ENCODE peak calls at places on chromosomes 16 and 17, in six cellular contexts. N is mesenchymal stem cell, P is lung, L is gastrocnemius medialis, U is breast epithelium, Z is thoracic aorta. O is an unnamed sample.

GRCh38 chr17:83056583-83057396 is 22.6 kb upstream of the METRNL start:
- DNase-seq in N (no peak), P (no peak), L (peak), U (peak), Z (no peak), O (no peak)

GRCh38 chr17:19629449-19629848 is 19.1 kb upstream of the ALDH3A2 start:
- DNase-seq in N (no peak), P (no peak), L (no peak), U (no peak), Z (no peak), O (no peak)

GRCh38 chr16:19831678-19832077 is 53.0 kb downstream of the GPRC5B start:
- DNase-seq in N (peak), P (no peak), L (peak), U (no peak), Z (no peak), O (no peak)

GRCh38 chr16:81779540-81780320 is 639 bp downstream of the PLCG2 start:
- DNase-seq in N (peak), P (peak), L (no peak), U (no peak), Z (no peak), O (no peak)

GRCh38 chr17:60311186-60311585 is 80.7 kb downstream of the USP32 start:
- DNase-seq in N (no peak), P (no peak), L (no peak), U (no peak), Z (no peak), O (no peak)

GRCh38 chr17:66025551-66025950 is 166.4 kb downstream of the CEP112 start:
- DNase-seq in N (no peak), P (no peak), L (no peak), U (no peak), Z (no peak), O (no peak)

GRCh38 chr17:40490289-40490853 is 11.1 kb downstream of the TNS4 start:
- DNase-seq in N (peak), P (no peak), L (peak), U (no peak), Z (no peak), O (no peak)

GRCh38 chr17:64628641-64629040 is 33.5 kb downstream of the SMURF2 start:
- DNase-seq in N (no peak), P (no peak), L (no peak), U (no peak), Z (no peak), O (no peak)

GRCh38 chr17:2312736-2313135 is 9.0 kb downstream of the SRR start:
- DNase-seq in N (no peak), P (no peak), L (no peak), U (no peak), Z (no peak), O (no peak)

GRCh38 chr17:48468299-48468698 is 38.3 kb upstream of the SKAP1 start:
- DNase-seq in N (no peak), P (no peak), L (no peak), U (no peak), Z (no peak), O (no peak)

GRCh38 chr17:72477529-72477928 is 356.7 kb downstream of the SOX9 start:
- DNase-seq in N (no peak), P (no peak), L (no peak), U (no peak), Z (no peak), O (no peak)

GRCh38 chr16:118857-119256 is 19.6 kb downstream of the NPRL3 start:
- DNase-seq in N (no peak), P (no peak), L (no peak), U (no peak), Z (no peak), O (no peak)

GRCh38 chr16:2987854-2988253 is 7.6 kb upstream of the PKMYT1 start:
- DNase-seq in N (no peak), P (no peak), L (no peak), U (no peak), Z (no peak), O (peak)

GRCh38 chr17:12107905-12108304 is 87.2 kb downstream of the MAP2K4 start:
- DNase-seq in N (peak), P (no peak), L (no peak), U (no peak), Z (no peak), O (no peak)

DNA sequence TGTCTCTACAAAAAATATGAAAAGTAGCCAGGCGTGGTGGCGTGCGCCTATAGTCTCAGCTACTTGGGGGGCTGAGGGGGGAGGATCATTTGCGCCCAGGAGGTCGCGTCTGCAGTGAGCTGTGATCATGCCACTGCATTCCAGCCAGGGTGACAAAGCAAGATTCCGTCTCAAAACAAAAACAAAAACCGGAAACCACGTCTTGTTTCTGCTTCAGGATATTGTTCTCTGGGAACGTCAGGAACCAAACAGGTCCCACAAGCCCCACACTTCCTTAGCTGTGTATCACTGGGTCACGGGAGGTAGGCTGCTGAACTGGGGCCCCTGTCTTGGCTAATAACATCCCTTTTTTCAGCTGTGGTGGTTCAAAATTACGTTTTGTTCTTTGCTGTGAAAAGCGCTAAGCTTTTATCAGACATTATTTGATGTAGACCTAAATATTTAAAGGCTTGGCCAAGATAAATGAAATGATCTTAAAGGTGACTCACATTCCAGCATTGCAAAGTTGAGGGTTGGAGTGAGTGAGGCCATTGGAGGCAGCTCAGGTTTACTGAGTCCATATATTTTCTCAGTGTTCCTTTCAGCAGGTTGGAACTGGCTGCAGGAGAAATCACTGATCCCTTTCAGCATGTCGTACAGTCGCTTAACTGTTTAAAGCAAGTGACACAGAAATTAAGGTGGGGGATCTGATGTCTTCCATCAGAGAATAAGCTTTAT is 16.4 kb upstream of the SEC14L1 start:
- DNase-seq in N (peak), P (no peak), L (peak), U (no peak), Z (no peak), O (no peak)
- H3K4me3 ChIP-seq in N (no peak), P (no peak), L (no peak), U (no peak), Z (peak), O (no peak)

GRCh38 chr16:86382774-86383407 is 127.4 kb upstream of the FOXF1 start:
- DNase-seq in N (peak), P (no peak), L (no peak), U (no peak), Z (no peak), O (no peak)

GRCh38 chr16:86382067-86382773 is 128.1 kb upstream of the FOXF1 start:
- DNase-seq in N (no peak), P (no peak), L (no peak), U (no peak), Z (no peak), O (no peak)

GRCh38 chr16:86383488-86384262 is 126.7 kb upstream of the FOXF1 start:
- DNase-seq in N (peak), P (no peak), L (no peak), U (no peak), Z (no peak), O (no peak)

GRCh38 chr16:86384263-86384649 is 126.1 kb upstream of the FOXF1 start:
- DNase-seq in N (no peak), P (no peak), L (no peak), U (no peak), Z (no peak), O (no peak)

DNA sequence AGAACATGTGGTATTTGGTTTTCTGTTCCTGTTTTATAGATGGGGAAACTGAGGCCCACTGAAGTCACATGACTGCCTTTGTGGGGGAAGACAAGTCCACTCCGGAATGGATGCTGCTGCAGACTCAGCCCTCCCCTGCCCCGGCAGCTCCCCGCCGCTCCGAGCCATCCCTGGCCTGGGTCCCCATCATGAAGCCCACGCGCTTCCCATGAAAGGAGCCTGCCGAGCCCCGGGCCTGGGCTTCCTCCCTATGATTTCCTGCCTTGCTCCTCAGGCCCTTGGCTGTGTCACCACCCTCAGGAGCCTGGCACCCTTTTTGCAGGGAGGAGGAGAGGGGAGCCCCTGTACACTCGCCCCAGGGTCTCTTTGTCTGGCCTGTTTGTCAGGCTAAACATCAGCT is 125.3 kb upstream of the FOXF1 start:
- DNase-seq in N (no peak), P (no peak), L (no peak), U (no peak), Z (no peak), O (no peak)
- H3K27ac ChIP-seq in N (no peak), P (no peak), L (no peak), U (no peak), Z (no peak), O (no peak)

GRCh38 chr16:57688487-57688986 is 6.1 kb upstream of the DRC7 start:
- DNase-seq in N (no peak), P (no peak), L (no peak), U (no peak), Z (no peak), O (no peak)

GRCh38 chr16:57692636-57693035 is 2.0 kb upstream of the DRC7 start:
- DNase-seq in N (no peak), P (no peak), L (no peak), U (no peak), Z (no peak), O (no peak)

GRCh38 chr16:57688987-57689771 is 5.4 kb upstream of the DRC7 start:
- DNase-seq in N (no peak), P (no peak), L (no peak), U (peak), Z (no peak), O (no peak)

GRCh38 chr16:57690782-57691471 is 3.7 kb upstream of the DRC7 start:
- DNase-seq in N (no peak), P (no peak), L (no peak), U (no peak), Z (no peak), O (no peak)

GRCh38 chr16:57689772-57690558 is 4.6 kb upstream of the DRC7 start:
- DNase-seq in N (no peak), P (no peak), L (no peak), U (peak), Z (no peak), O (no peak)
- H3K4me3 ChIP-seq in N (no peak), P (no peak), L (no peak), U (no peak), Z (no peak), O (no peak)

DNA sequence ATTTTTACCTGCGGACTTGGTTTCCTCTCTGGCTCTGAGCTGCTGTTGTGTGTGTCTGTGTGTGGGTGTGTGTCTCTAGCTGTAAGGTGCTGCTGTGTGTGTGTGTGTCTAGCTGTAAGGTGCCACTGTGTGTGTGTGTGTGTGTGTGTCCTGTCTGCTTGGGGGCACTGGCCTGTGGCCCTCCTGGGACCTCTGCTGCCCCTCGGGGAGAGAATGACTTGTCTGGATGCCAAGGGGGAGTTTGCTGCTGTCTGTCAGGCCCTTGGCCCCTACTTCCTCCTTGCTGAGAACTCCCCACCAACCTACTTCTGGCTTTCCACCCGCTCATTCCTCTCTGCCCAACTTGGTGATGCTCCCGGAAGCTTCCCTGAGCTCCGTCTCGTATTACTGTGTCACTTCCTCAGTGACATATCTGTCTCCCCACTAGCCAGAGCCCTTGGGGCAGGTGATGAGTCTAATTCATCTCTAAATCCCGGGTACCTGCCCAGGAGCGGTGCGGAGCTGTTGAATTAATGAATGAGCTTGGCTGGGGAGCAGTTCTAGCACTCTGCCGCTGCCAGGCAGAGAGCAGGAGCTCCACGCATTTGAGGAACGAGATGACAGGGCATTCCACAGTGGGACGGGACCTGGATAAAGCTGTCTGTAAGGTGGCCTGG is 3.5 kb upstream of the LASP1NB start:
- DNase-seq in N (no peak), P (no peak), L (no peak), U (peak), Z (no peak), O (no peak)
- H3K27ac ChIP-seq in N (peak), P (no peak), L (peak), U (peak), Z (peak), O (no peak)

GRCh38 chr17:17737938-17738894 is 57.0 kb downstream of the RAI1 start:
- DNase-seq in N (peak), P (no peak), L (no peak), U (peak), Z (no peak), O (no peak)
- H3K4me3 ChIP-seq in N (no peak), P (no peak), L (no peak), U (peak), Z (no peak), O (no peak)

DNA sequence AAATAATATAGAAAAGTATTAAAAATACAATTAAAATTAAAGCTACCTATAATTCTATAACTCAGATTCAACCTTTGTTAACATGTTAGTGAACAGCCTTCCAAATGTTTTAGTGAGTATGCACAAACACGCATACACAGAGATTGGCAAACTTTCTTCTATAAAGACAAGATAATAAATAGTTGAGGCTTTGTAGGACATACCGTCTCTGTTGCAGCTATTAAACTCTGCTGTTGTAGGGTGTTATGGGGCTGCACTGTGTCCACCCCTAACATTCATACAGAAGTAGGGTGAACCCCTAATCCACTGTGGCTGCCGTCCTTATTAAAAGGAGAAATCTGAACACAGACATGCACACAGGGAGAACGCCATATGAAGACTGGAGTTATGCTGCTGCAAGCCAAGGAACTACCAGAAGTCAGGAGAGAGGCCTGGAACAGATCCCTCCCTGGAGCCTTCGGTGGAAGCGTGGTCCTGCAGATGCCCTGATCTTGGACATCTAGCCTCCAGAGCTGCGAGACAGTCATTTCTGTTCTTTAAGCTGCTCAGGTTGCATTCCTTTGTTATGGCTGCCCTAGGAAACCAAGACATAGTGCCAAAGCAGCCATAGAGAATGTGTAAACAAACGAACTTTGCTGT is 383.2 kb downstream of the GRIN2A start:
- DNase-seq in N (no peak), P (no peak), L (no peak), U (no peak), Z (no peak), O (no peak)
- H3K27ac ChIP-seq in N (no peak), P (no peak), L (no peak), U (no peak), Z (no peak), O (no peak)

GRCh38 chr17:74467221-74467951 is 952 bp downstream of the CD300A start:
- DNase-seq in N (no peak), P (no peak), L (no peak), U (no peak), Z (no peak), O (no peak)
- H3K4me3 ChIP-seq in N (no peak), P (no peak), L (no peak), U (peak), Z (peak), O (no peak)

GRCh38 chr16:85359147-85359822 is 247.0 kb upstream of the CIBAR2 start:
- DNase-seq in N (peak), P (no peak), L (no peak), U (no peak), Z (no peak), O (no peak)

GRCh38 chr16:85360323-85361277 is 248.3 kb upstream of the CIBAR2 start:
- DNase-seq in N (peak), P (peak), L (peak), U (no peak), Z (no peak), O (no peak)

GRCh38 chr16:85357323-85357722 is 245.1 kb upstream of the CIBAR2 start:
- DNase-seq in N (no peak), P (no peak), L (no peak), U (no peak), Z (no peak), O (no peak)

GRCh38 chr16:85357924-85358505 is 245.7 kb upstream of the CIBAR2 start:
- DNase-seq in N (no peak), P (no peak), L (no peak), U (no peak), Z (no peak), O (no peak)

GRCh38 chr16:85358704-85359146 is 246.5 kb upstream of the CIBAR2 start:
- DNase-seq in N (no peak), P (no peak), L (no peak), U (no peak), Z (no peak), O (no peak)
- H3K27ac ChIP-seq in N (no peak), P (no peak), L (no peak), U (no peak), Z (no peak), O (no peak)